ENCODE peak calls at places on chromosome 15, in four cellular contexts. One of them, this sample, is unnamed.

GRCh38 chr15:89034305-89034704 is 54.0 kb upstream of the ABHD2 start:
- DNase-seq in RWPE2: no peak
- DNase-seq in A549: peak
- DNase-seq in cardiac fibroblast: peak
- DNase-seq in this sample: no peak

GRCh38 chr15:91032919-91033803 is 10.8 kb upstream of the VPS33B start:
- DNase-seq in RWPE2: no peak
- DNase-seq in A549: no peak
- DNase-seq in cardiac fibroblast: peak
- DNase-seq in this sample: peak

GRCh38 chr15:67013696-67014095 is 51.7 kb upstream of the SMAD3 start:
- DNase-seq in RWPE2: no peak
- DNase-seq in cardiac fibroblast: peak
- DNase-seq in A549: no peak
- DNase-seq in this sample: no peak

GRCh38 chr15:39605146-39605545 is 24.3 kb downstream of the THBS1 start:
- DNase-seq in A549: no peak
- DNase-seq in cardiac fibroblast: no peak
- DNase-seq in RWPE2: no peak
- DNase-seq in this sample: no peak

GRCh38 chr15:84737005-84737404 is 11.4 kb upstream of the ZNF592 start:
- DNase-seq in cardiac fibroblast: no peak
- DNase-seq in A549: no peak
- DNase-seq in RWPE2: no peak
- DNase-seq in this sample: no peak

GRCh38 chr15:67033012-67033411 is 32.4 kb upstream of the SMAD3 start:
- DNase-seq in A549: no peak
- DNase-seq in RWPE2: no peak
- DNase-seq in cardiac fibroblast: no peak
- DNase-seq in this sample: no peak

GRCh38 chr15:70195808-70196304 is 98.1 kb upstream of the TLE3 start:
- DNase-seq in cardiac fibroblast: peak
- DNase-seq in RWPE2: no peak
- DNase-seq in A549: peak
- DNase-seq in this sample: peak

GRCh38 chr15:23648920-23649515 is 1.4 kb upstream of the MAGEL2 start:
- DNase-seq in cardiac fibroblast: no peak
- DNase-seq in RWPE2: no peak
- DNase-seq in A549: peak
- DNase-seq in this sample: peak

GRCh38 chr15:26095710-26096330 is 232.7 kb upstream of the ATP10A start:
- DNase-seq in cardiac fibroblast: no peak
- DNase-seq in A549: no peak
- DNase-seq in RWPE2: no peak
- DNase-seq in this sample: no peak

GRCh38 chr15:64112904-64113303 is 17.1 kb downstream of the SNX1 start:
- DNase-seq in cardiac fibroblast: peak
- DNase-seq in A549: no peak
- DNase-seq in RWPE2: no peak
- DNase-seq in this sample: no peak

GRCh38 chr15:52392008-52392687 is 96.5 kb upstream of the MYO5C start:
- DNase-seq in cardiac fibroblast: peak
- DNase-seq in RWPE2: no peak
- DNase-seq in A549: no peak
- DNase-seq in this sample: no peak

GRCh38 chr15:27820722-27821121 is 278.4 kb downstream of the OCA2 start:
- DNase-seq in RWPE2: no peak
- DNase-seq in A549: no peak
- DNase-seq in cardiac fibroblast: no peak
- DNase-seq in this sample: no peak

GRCh38 chr15:70486012-70486411 is 277.3 kb downstream of the UACA start:
- DNase-seq in cardiac fibroblast: no peak
- DNase-seq in A549: no peak
- DNase-seq in RWPE2: no peak
- DNase-seq in this sample: no peak

GRCh38 chr15:37035349-37035748 is 65.0 kb downstream of the MEIS2 start:
- DNase-seq in A549: no peak
- DNase-seq in cardiac fibroblast: peak
- DNase-seq in RWPE2: no peak
- DNase-seq in this sample: no peak

GRCh38 chr15:44286814-44287555 is 1.5 kb upstream of the GOLM2 start:
- DNase-seq in cardiac fibroblast: peak
- DNase-seq in A549: peak
- DNase-seq in RWPE2: no peak
- DNase-seq in this sample: no peak
- TF ChIP-seq CTCF in cardiac fibroblast: peak
- TF ChIP-seq CTCF in A549: no peak
- TF ChIP-seq CTCF in RWPE2: no peak
- TF ChIP-seq CTCF in this sample: peak

GRCh38 chr15:95284933-95285401 is 1045.5 kb upstream of the NR2F2 start:
- DNase-seq in A549: no peak
- DNase-seq in RWPE2: no peak
- DNase-seq in cardiac fibroblast: peak
- DNase-seq in this sample: no peak
- TF ChIP-seq CTCF in A549: no peak
- TF ChIP-seq CTCF in RWPE2: no peak
- TF ChIP-seq CTCF in cardiac fibroblast: peak
- TF ChIP-seq CTCF in this sample: no peak

GRCh38 chr15:62618432-62618831 is 424.1 kb upstream of the TPM1 start:
- DNase-seq in RWPE2: no peak
- DNase-seq in A549: no peak
- DNase-seq in cardiac fibroblast: peak
- DNase-seq in this sample: no peak
- TF ChIP-seq CTCF in RWPE2: peak
- TF ChIP-seq CTCF in A549: no peak
- TF ChIP-seq CTCF in cardiac fibroblast: peak
- TF ChIP-seq CTCF in this sample: no peak

DNA sequence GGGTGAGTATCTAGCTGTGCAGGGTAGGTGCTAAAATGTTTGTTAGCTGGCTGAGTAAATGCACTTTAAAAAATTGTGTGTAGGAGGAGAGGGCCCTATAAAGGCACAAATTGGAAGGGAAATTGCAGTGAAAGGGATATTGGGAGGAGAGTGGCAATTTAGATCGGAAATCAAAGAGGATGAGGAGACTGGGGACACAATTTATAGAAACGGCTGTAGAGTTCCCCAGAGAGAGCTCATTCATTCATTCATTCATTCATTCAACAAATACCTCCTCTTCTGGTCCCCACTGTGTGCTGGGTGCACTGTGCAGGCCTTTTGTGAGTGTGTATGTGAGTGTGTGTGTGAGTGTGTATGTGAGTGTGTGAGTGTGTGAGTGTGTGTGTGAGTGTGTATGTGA is 2.4 kb downstream of the DNAJA4 start:
- DNase-seq in cardiac fibroblast: no peak
- DNase-seq in A549: no peak
- DNase-seq in RWPE2: no peak
- DNase-seq in this sample: no peak
- TF ChIP-seq CTCF in cardiac fibroblast: no peak
- TF ChIP-seq CTCF in A549: no peak
- TF ChIP-seq CTCF in RWPE2: no peak
- TF ChIP-seq CTCF in this sample: no peak

This sample was measured in mesothelial cell of epicardium.